ENCODE peak calls at places on chromosomes 1 and 21, in four cellular contexts. Y is effector memory CD4-positive, alpha-beta T cell; S is CD4-positive, alpha-beta memory T cell; P is OCI-LY7. X is an unnamed sample.

GRCh38 chr1:15975358-15975804 is 520 bp downstream of the ZBTB17 start:
- DNase-seq in Y (peak; percentile 64), S (no peak), P (peak; percentile 83), X (peak; percentile 63)

GRCh38 chr1:93566227-93566626 is 115.4 kb downstream of the BCAR3 start:
- DNase-seq in Y (no peak), S (no peak), P (no peak), X (no peak)

GRCh38 chr1:104991702-104992101 is 1242.0 kb downstream of the AMY1C start:
- DNase-seq in Y (no peak), S (no peak), P (no peak), X (no peak)

GRCh38 chr1:42700006-42700405 is 17.8 kb downstream of the YBX1 start:
- DNase-seq in Y (no peak), S (no peak), P (no peak), X (peak; percentile 24)

GRCh38 chr1:243375596-243375995 is 119.8 kb downstream of the SDCCAG8 start:
- DNase-seq in Y (no peak), S (no peak), P (no peak), X (no peak)

GRCh38 chr1:25096307-25097150 is 135.8 kb downstream of the SYF2 start:
- DNase-seq in Y (no peak), S (no peak), P (no peak), X (no peak)

GRCh38 chr1:212699839-212700596 is at the start of gene BATF3:
- DNase-seq in Y (peak; percentile 36), S (peak; percentile 62), P (peak; percentile 43), X (no peak)

GRCh38 chr1:98077691-98078090 is 156.9 kb upstream of the DPYD start:
- DNase-seq in Y (no peak), S (no peak), P (no peak), X (no peak)

GRCh38 chr1:230632273-230632873 is 9.9 kb upstream of the COG2 start:
- DNase-seq in Y (no peak), S (no peak), P (peak; percentile 51), X (peak; percentile 39)

GRCh38 chr1:9417695-9418094 is 121.6 kb upstream of the SLC25A33 start:
- DNase-seq in Y (no peak), S (peak; percentile 14), P (peak; percentile 58), X (no peak)

GRCh38 chr1:225424562-225425210 is 3.2 kb downstream of the LBR start:
- DNase-seq in Y (no peak), S (no peak), P (no peak), X (peak; percentile 15)

GRCh38 chr1:9960705-9961562 is 17.7 kb downstream of the NMNAT1 start:
- DNase-seq in Y (no peak), S (no peak), P (peak; percentile 79), X (no peak)

GRCh38 chr21:32256873-32257620 is 21.8 kb downstream of the MIS18A start:
- DNase-seq in Y (no peak), S (no peak), P (no peak), X (peak; percentile 80)

GRCh38 chr1:25544243-25544764 is 898 bp downstream of the LDLRAP1 start:
- DNase-seq in Y (no peak), S (no peak), P (peak; percentile 19), X (no peak)

GRCh38 chr1:12245116-12245515 is 15.3 kb downstream of the VPS13D start:
- DNase-seq in Y (no peak), S (no peak), P (no peak), X (no peak)

GRCh38 chr1:223771814-223772770 is 59.8 kb downstream of the CAPN2 start:
- DNase-seq in Y (no peak), S (no peak), P (no peak), X (peak; percentile 74)

GRCh38 chr1:243968413-243968812 is 82.7 kb upstream of the ZBTB18 start:
- DNase-seq in Y (no peak), S (no peak), P (no peak), X (no peak)

GRCh38 chr21:29499734-29500343 is 201.1 kb downstream of the BACH1 start:
- DNase-seq in Y (no peak), S (no peak), P (no peak), X (peak; percentile 51)

GRCh38 chr1:67850151-67850551 is 16.9 kb upstream of the GNG12 start:
- DNase-seq in Y (no peak), S (no peak), P (peak; percentile 25), X (peak; percentile 46)

GRCh38 chr1:102834688-102835320 is 273.5 kb downstream of the COL11A1 start:
- DNase-seq in Y (no peak), S (no peak), P (no peak), X (no peak)

GRCh38 chr1:95041491-95042165 is 31.1 kb downstream of the ALG14 start:
- DNase-seq in Y (no peak), S (no peak), P (peak; percentile 57), X (peak; percentile 67)

GRCh38 chr1:9942939-9943807 is at the start of the genes LZIC and NMNAT1:
- DNase-seq in Y (peak; percentile 77), S (peak; percentile 84), P (peak; percentile 96), X (peak; percentile 95)

GRCh38 chr21:40757366-40757765 is 89.6 kb downstream of the DSCAM start:
- DNase-seq in Y (no peak), S (no peak), P (no peak), X (no peak)

GRCh38 chr1:107690491-107690890 is 274.5 kb downstream of the VAV3 start:
- DNase-seq in Y (no peak), S (no peak), P (no peak), X (no peak)

GRCh38 chr1:247111636-247112478 is 7.7 kb upstream of the ZNF669 start:
- DNase-seq in Y (no peak), S (no peak), P (no peak), X (no peak)

GRCh38 chr1:82778612-82779011 is 977.9 kb downstream of the ADGRL2 start:
- DNase-seq in Y (no peak), S (no peak), P (no peak), X (no peak)

GRCh38 chr1:228899421-228899956 is 164.2 kb downstream of the RHOU start:
- DNase-seq in Y (no peak), S (no peak), P (no peak), X (no peak)

GRCh38 chr1:10674700-10675598 is 121.5 kb downstream of the CASZ1 start:
- DNase-seq in Y (no peak), S (no peak), P (no peak), X (no peak)

GRCh38 chr1:87765686-87766085 is 437.0 kb downstream of the LMO4 start:
- DNase-seq in Y (no peak), S (no peak), P (no peak), X (no peak)

GRCh38 chr1:237817277-237817676 is 73.4 kb downstream of the ZP4 start:
- DNase-seq in Y (no peak), S (no peak), P (no peak), X (no peak)

GRCh38 chr1:206808615-206809014 is 36.3 kb upstream of the IL10 start:
- DNase-seq in Y (no peak), S (peak; percentile 65), P (peak; percentile 71), X (no peak)

GRCh38 chr1:28887418-28887834 is 26.9 kb upstream of the EPB41 start:
- DNase-seq in Y (peak; percentile 72), S (peak; percentile 45), P (peak; percentile 65), X (no peak)

GRCh38 chr1:108832929-108833328 is 24.0 kb downstream of the AKNAD1 start:
- DNase-seq in Y (no peak), S (no peak), P (no peak), X (no peak)

GRCh38 chr21:26652891-26653290 is 79.8 kb upstream of the CYYR1 start:
- DNase-seq in Y (no peak), S (no peak), P (no peak), X (no peak)

GRCh38 chr1:24903955-24904730 is 25.9 kb downstream of the RUNX3 start:
- DNase-seq in Y (no peak), S (no peak), P (no peak), X (no peak)

GRCh38 chr1:16163882-16164820 is 8.3 kb upstream of the EPHA2 start:
- DNase-seq in Y (no peak), S (no peak), P (no peak), X (peak; percentile 93)

GRCh38 chr1:155137129-155137528 is 1.5 kb downstream of the SLC50A1 start:
- DNase-seq in Y (no peak), S (no peak), P (no peak), X (no peak)

GRCh38 chr1:203320546-203321272 is 15.4 kb downstream of the BTG2 start:
- DNase-seq in Y (peak; percentile 73), S (peak; percentile 87), P (peak; percentile 99), X (peak; percentile 51)

GRCh38 chr1:220153147-220153546 is 59.2 kb downstream of the IARS2 start:
- DNase-seq in Y (no peak), S (no peak), P (no peak), X (no peak)

DNA sequence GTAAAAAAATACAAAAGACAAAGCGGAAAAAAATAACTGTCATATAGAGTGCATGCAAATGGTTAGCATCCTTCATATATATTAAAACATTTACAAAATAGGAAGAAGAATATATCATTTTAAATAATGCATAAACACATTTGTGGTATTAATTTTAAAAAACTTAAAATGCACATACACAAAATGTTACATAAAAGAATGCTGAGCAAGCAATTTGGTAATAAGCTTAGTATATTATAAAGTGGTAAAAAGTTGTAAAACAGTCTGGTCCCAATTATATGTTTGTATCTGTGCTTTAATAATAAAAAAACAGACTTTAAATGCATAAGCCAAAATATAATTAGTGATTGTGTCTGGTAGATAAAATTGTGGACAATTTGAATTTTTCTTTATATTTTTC is 394.6 kb downstream of the USH2A start:
- DNase-seq in Y (no peak), S (no peak), P (no peak), X (no peak)
- H3K9me3 ChIP-seq in Y (no peaks in the 10 kb centered on the region), S (no peaks in the 10 kb centered on the region), P (no peaks in the 10 kb centered on the region), X (no peaks in the 10 kb centered on the region)

GRCh38 chr21:46229923-46230260 is 1.3 kb upstream of the LSS start:
- DNase-seq in Y (no peak), S (no peak), P (no peak), X (no peak)

GRCh38 chr21:46229133-46229922 is 754 bp upstream of the LSS start:
- DNase-seq in Y (no peak), S (no peak), P (no peak), X (no peak)

GRCh38 chr21:46227811-46228344 is 696 bp downstream of the LSS start:
- DNase-seq in Y (no peak), S (peak; percentile 12), P (peak; percentile 15), X (peak; percentile 14)

GRCh38 chr21:46226920-46227599 is 1.5 kb downstream of the LSS start:
- DNase-seq in Y (no peak), S (no peak), P (peak; percentile 18), X (peak; percentile 86)

GRCh38 chr21:46228345-46229051 is at the start of gene LSS:
- DNase-seq in Y (peak; percentile 96), S (peak; percentile 98), P (peak; percentile 98), X (peak; percentile 96)
- H3K9me3 ChIP-seq in Y (no peaks in the 10 kb centered on the region), S (no peaks in the 10 kb centered on the region), P (no peaks in the 10 kb centered on the region), X (no peaks in the 10 kb centered on the region)

GRCh38 chr1:5658340-5659316 is 333.6 kb downstream of the NPHP4 start:
- DNase-seq in Y (no peak), S (no peak), P (no peak), X (no peak)
- H3K9me3 ChIP-seq in Y (no peaks in the 10 kb centered on the region), S (no peaks in the 10 kb centered on the region), P (no peaks in the 10 kb centered on the region), X (no peaks in the 10 kb centered on the region)

DNA sequence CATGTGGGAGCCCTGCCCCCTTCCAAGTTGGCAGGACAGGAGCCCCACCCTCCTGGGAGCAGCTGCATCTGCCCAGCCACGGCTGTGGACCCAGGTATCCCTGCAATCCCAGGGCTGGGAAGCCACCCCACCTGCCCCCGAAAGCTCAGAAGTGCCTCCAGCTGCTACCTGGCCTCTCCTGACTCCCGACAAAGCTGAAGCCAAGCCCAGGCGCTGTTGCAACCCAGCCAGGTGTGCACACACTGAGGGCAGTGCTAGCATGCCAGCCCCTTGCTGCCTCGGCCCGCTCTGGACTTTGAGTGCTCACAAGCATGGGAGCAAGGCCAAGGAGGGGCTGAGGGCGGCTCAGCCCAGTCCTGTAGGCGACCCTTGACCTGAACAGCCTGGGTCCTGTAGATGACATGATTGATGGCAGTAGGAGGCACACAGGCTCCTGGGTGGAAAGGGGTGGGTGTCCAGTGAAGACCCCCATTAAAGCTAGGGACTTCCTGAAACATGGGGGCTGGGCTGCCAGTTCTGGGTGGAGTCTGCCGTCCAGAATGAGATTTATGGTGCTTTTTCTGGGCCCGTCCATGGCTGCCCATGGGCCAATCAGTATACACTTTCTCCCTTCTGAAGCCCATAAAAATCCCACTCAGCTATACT is 2.8 kb upstream of the SSU72 start:
- DNase-seq in Y (no peak), S (no peak), P (no peak), X (no peak)
- H3K9me3 ChIP-seq in Y (no peaks in the 10 kb centered on the region), S (no peaks in the 10 kb centered on the region), P (no peaks in the 10 kb centered on the region), X (no peaks in the 10 kb centered on the region)